ENCODE peak calls at places on chromosomes 4 and X, in six cellular contexts. W is COR-L47, O is DMS79 treated with DMSO at 0.1 percent for 48 hours, P is iPS DF 6.9, H is kidney epithelial cell, J is hypothalamus. C is an unnamed sample.
A peak's percentile ranks its signal among the peaks of the same experiment; 100 is the strongest.

GRCh38 chr4:67545996-67546356 is 673 bp upstream of the CENPC start:
- DNase-seq in W (peak; percentile 17), O (peak; percentile 52), P (no peak), H (no peak), J (no peak), C (no peak)

GRCh38 chrX:18098704-18099103 is 122.0 kb downstream of the BEND2 start:
- DNase-seq in W (no peak), O (no peak), P (no peak), H (no peak), J (no peak), C (no peak)

GRCh38 chr4:6999172-7000086 is 43.7 kb upstream of the TADA2B start:
- DNase-seq in W (no peak), O (no peak), P (no peak), H (no peak), J (no peak), C (no peak)

GRCh38 chr4:3415471-3416141 is 26.2 kb upstream of the HGFAC start:
- DNase-seq in W (no peak), O (peak; percentile 16), P (no peak), H (no peak), J (no peak), C (no peak)

GRCh38 chr4:7323872-7324650 is 110.7 kb downstream of the PSAPL1 start:
- DNase-seq in W (peak; percentile 96), O (peak; percentile 87), P (peak; percentile 18), H (no peak), J (no peak), C (peak; percentile 92)

GRCh38 chrX:54178100-54178940 is 4.7 kb downstream of the FAM120C start:
- DNase-seq in W (no peak), O (no peak), P (no peak), H (peak; percentile 42), J (no peak), C (no peak)

GRCh38 chrX:47384502-47384901 is 14.1 kb downstream of the ZNF157 start:
- DNase-seq in W (peak; percentile 76), O (peak; percentile 17), P (peak; percentile 37), H (peak; percentile 25), J (peak; percentile 3), C (peak; percentile 77)

GRCh38 chrX:19563746-19564145 is 48.4 kb upstream of the MAP3K15 start:
- DNase-seq in W (no peak), O (no peak), P (no peak), H (no peak), J (no peak), C (no peak)

GRCh38 chr4:98745372-98745771 is 87.0 kb upstream of the TSPAN5 start:
- DNase-seq in W (no peak), O (no peak), P (no peak), H (no peak), J (no peak), C (no peak)

GRCh38 chrX:9456250-9457074 is 8.4 kb upstream of the TBL1X start:
- DNase-seq in W (no peak), O (no peak), P (no peak), H (no peak), J (no peak), C (no peak)

GRCh38 chr4:131258361-131258760 is 1890.7 kb upstream of the PCDH10 start:
- DNase-seq in W (no peak), O (no peak), P (no peak), H (no peak), J (no peak), C (no peak)

GRCh38 chr4:113987382-113987930 is 8.0 kb upstream of the ARSJ start:
- DNase-seq in W (no peak), O (no peak), P (no peak), H (no peak), J (no peak), C (no peak)

GRCh38 chrX:123685273-123685672 is 47.6 kb downstream of the THOC2 start:
- DNase-seq in W (no peak), O (no peak), P (no peak), H (no peak), J (no peak), C (no peak)

GRCh38 chr4:53591372-53591892 is at the start of gene LNX1:
- DNase-seq in W (peak; percentile 93), O (no peak), P (peak; percentile 70), H (no peak), J (no peak), C (no peak)

GRCh38 chr4:98260047-98260578 is 1.1 kb upstream of the RAP1GDS1 start:
- DNase-seq in W (no peak), O (peak; percentile 7), P (no peak), H (no peak), J (peak; percentile 60), C (peak; percentile 48)

GRCh38 chr4:174260099-174260498 is 23.4 kb downstream of the FBXO8 start:
- DNase-seq in W (no peak), O (no peak), P (no peak), H (peak; percentile 53), J (no peak), C (no peak)

GRCh38 chrX:69616520-69617203 is 749 bp downstream of the EDA start:
- DNase-seq in W (no peak), O (peak; percentile 23), P (no peak), H (no peak), J (no peak), C (no peak)

GRCh38 chrX:114774691-114775090 is 190.8 kb downstream of the HTR2C start:
- DNase-seq in W (no peak), O (no peak), P (no peak), H (no peak), J (no peak), C (no peak)

GRCh38 chr4:98873059-98873458 is 55.9 kb downstream of the EIF4E start:
- DNase-seq in W (no peak), O (no peak), P (no peak), H (no peak), J (no peak), C (no peak)

GRCh38 chr4:148737071-148737470 is 294.9 kb upstream of the NR3C2 start:
- DNase-seq in W (no peak), O (no peak), P (no peak), H (no peak), J (no peak), C (no peak)

GRCh38 chr4:142567620-142568451 is 278.3 kb downstream of the INPP4B start:
- DNase-seq in W (no peak), O (no peak), P (no peak), H (no peak), J (no peak), C (no peak)

GRCh38 chrX:25049347-25049746 is 33.6 kb upstream of the ARX start:
- DNase-seq in W (no peak), O (peak; percentile 0), P (no peak), H (no peak), J (no peak), C (no peak)

GRCh38 chrX:3326721-3327120 is 19.7 kb downstream of the MXRA5 start:
- DNase-seq in W (no peak), O (no peak), P (no peak), H (no peak), J (no peak), C (no peak)

GRCh38 chr4:112560084-112560483 is 44.1 kb upstream of the NEUROG2 start:
- DNase-seq in W (no peak), O (no peak), P (no peak), H (no peak), J (no peak), C (no peak)

GRCh38 chrX:103864886-103865534 is 33.0 kb upstream of the RAB9B start:
- DNase-seq in W (no peak), O (no peak), P (no peak), H (no peak), J (no peak), C (no peak)

GRCh38 chrX:22313757-22314156 is 41.0 kb downstream of the CBLL2 start:
- DNase-seq in W (no peak), O (no peak), P (no peak), H (no peak), J (no peak), C (no peak)

GRCh38 chrX:147710301-147710700 is 201.4 kb upstream of the FMR1 start:
- DNase-seq in W (no peak), O (no peak), P (no peak), H (no peak), J (no peak), C (no peak)